ENCODE peak calls at places on chromosomes 1 and 21, in five cellular contexts. P, A, S, K and R are unnamed samples.

GRCh38 chr21:31644648-31645047 is 14.8 kb upstream of the SOD1 start:
- DNase-seq in P (no peak), A (no peak), S (no peak), K (no peak), R (no peak)

GRCh38 chr1:175208773-175209492 is 16.4 kb upstream of the KIAA0040 start:
- DNase-seq in P (no peak), A (no peak), S (no peak), K (no peak), R (no peak)

GRCh38 chr21:26972131-26972707 is 5.3 kb upstream of the ADAMTS5 start:
- DNase-seq in P (no peak), A (no peak), S (no peak), K (no peak), R (no peak)

GRCh38 chr21:21921410-21922232 is 923.4 kb downstream of the NCAM2 start:
- DNase-seq in P (peak; percentile 51), A (no peak), S (no peak), K (peak; percentile 11), R (no peak)

GRCh38 chr1:204108312-204109141 is 35.6 kb downstream of the SOX13 start:
- DNase-seq in P (peak; percentile 42), A (peak; percentile 80), S (peak; percentile 79), K (no peak), R (no peak)

GRCh38 chr21:25970254-25970930 is 200.2 kb downstream of the APP start:
- DNase-seq in P (no peak), A (no peak), S (no peak), K (no peak), R (no peak)

GRCh38 chr1:34549199-34549598 is 205.6 kb upstream of the GJB5 start:
- DNase-seq in P (peak; percentile 75), A (peak; percentile 13), S (peak; percentile 74), K (no peak), R (peak; percentile 47)

GRCh38 chr1:112146201-112146715 is 156.8 kb upstream of the KCND3 start:
- DNase-seq in P (no peak), A (no peak), S (no peak), K (no peak), R (no peak)

GRCh38 chr1:204017032-204017431 is 55.9 kb upstream of the SOX13 start:
- DNase-seq in P (peak; percentile 78), A (no peak), S (no peak), K (no peak), R (no peak)

GRCh38 chr21:19950347-19950746 is 1047.9 kb upstream of the NCAM2 start:
- DNase-seq in P (no peak), A (no peak), S (no peak), K (no peak), R (no peak)

GRCh38 chr21:39597595-39598185 is 15.1 kb upstream of the B3GALT5 start:
- DNase-seq in P (no peak), A (no peak), S (no peak), K (no peak), R (no peak)

GRCh38 chr1:25033828-25034451 is 103.9 kb upstream of the RUNX3 start:
- DNase-seq in P (no peak), A (no peak), S (no peak), K (no peak), R (peak; percentile 20)

GRCh38 chr1:9825101-9826074 is 1.6 kb upstream of the CLSTN1 start:
- DNase-seq in P (peak; percentile 97), A (peak; percentile 59), S (peak; percentile 87), K (peak; percentile 51), R (peak; percentile 64)

GRCh38 chr1:212606734-212607205 is 1.8 kb upstream of the ATF3 start:
- DNase-seq in P (no peak), A (no peak), S (no peak), K (no peak), R (peak; percentile 83)

GRCh38 chr1:151032164-151032563 is 4.2 kb upstream of the BNIPL start:
- DNase-seq in P (no peak), A (no peak), S (no peak), K (no peak), R (no peak)

GRCh38 chr1:51512120-51512519 is 6.9 kb downstream of the EPS15 start:
- DNase-seq in P (no peak), A (no peak), S (no peak), K (no peak), R (no peak)

GRCh38 chr1:183699643-183700160 is 46.6 kb upstream of the APOBEC4 start:
- DNase-seq in P (peak; percentile 23), A (no peak), S (no peak), K (peak; percentile 40), R (peak; percentile 70)

GRCh38 chr1:230754831-230755230 is 7.6 kb downstream of the CAPN9 start:
- DNase-seq in P (no peak), A (no peak), S (no peak), K (peak; percentile 66), R (no peak)

GRCh38 chr1:171346866-171347265 is 32.9 kb downstream of the FMO4 start:
- DNase-seq in P (no peak), A (no peak), S (no peak), K (no peak), R (no peak)

GRCh38 chr1:102891868-102892625 is 216.3 kb downstream of the COL11A1 start:
- DNase-seq in P (no peak), A (no peak), S (no peak), K (peak; percentile 87), R (no peak)

GRCh38 chr1:172145231-172145651 is 275.2 kb upstream of the C1orf105 start:
- DNase-seq in P (no peak), A (no peak), S (no peak), K (peak; percentile 70), R (no peak)

GRCh38 chr1:245168090-245168489 is 13.3 kb downstream of the KIF26B start:
- DNase-seq in P (no peak), A (no peak), S (no peak), K (no peak), R (no peak)

GRCh38 chr1:200330770-200331428 is 78.9 kb downstream of the ZNF281 start:
- DNase-seq in P (peak; percentile 96), A (no peak), S (no peak), K (no peak), R (peak; percentile 69)

GRCh38 chr1:170157820-170158219 is 12.1 kb downstream of the NTMT2 start:
- DNase-seq in P (no peak), A (no peak), S (no peak), K (no peak), R (no peak)

GRCh38 chr1:212549503-212550017 is 59.0 kb upstream of the ATF3 start:
- DNase-seq in P (no peak), A (no peak), S (no peak), K (no peak), R (no peak)

GRCh38 chr1:10724052-10724494 is 72.4 kb downstream of the CASZ1 start:
- DNase-seq in P (no peak), A (no peak), S (no peak), K (peak; percentile 26), R (no peak)

GRCh38 chr1:110903853-110904500 is 31.0 kb downstream of the CD53 start:
- DNase-seq in P (no peak), A (no peak), S (no peak), K (no peak), R (peak; percentile 14)

GRCh38 chr1:67941155-67941554 is 107.9 kb upstream of the GNG12 start:
- DNase-seq in P (no peak), A (no peak), S (no peak), K (no peak), R (no peak)

GRCh38 chr1:165954940-165955339 is 127.5 kb downstream of the UCK2 start:
- DNase-seq in P (no peak), A (no peak), S (no peak), K (peak; percentile 69), R (no peak)

GRCh38 chr1:246794261-246795093 is 70.3 kb downstream of the SCCPDH start:
- DNase-seq in P (peak; percentile 44), A (no peak), S (no peak), K (peak; percentile 9), R (peak; percentile 32)

GRCh38 chr1:41319803-41320711 is 41.2 kb upstream of the FOXO6 start:
- DNase-seq in P (peak; percentile 8), A (no peak), S (no peak), K (no peak), R (no peak)

GRCh38 chr1:79679916-79680315 is 673.4 kb upstream of the ADGRL4 start:
- DNase-seq in P (no peak), A (no peak), S (no peak), K (no peak), R (no peak)

GRCh38 chr21:31284797-31285397 is 59.2 kb downstream of the TIAM1 start:
- DNase-seq in P (peak; percentile 51), A (no peak), S (no peak), K (peak; percentile 37), R (no peak)

GRCh38 chr1:198373376-198373775 is 167.1 kb downstream of the ATP6V1G3 start:
- DNase-seq in P (peak; percentile 17), A (no peak), S (no peak), K (peak; percentile 58), R (no peak)

GRCh38 chr1:70071597-70071996 is 133.8 kb downstream of the LRRC40 start:
- DNase-seq in P (no peak), A (no peak), S (no peak), K (peak; percentile 71), R (no peak)

GRCh38 chr1:162916407-162916806 is 55.4 kb upstream of the CCDC190 start:
- DNase-seq in P (no peak), A (no peak), S (no peak), K (peak; percentile 86), R (no peak)
- H3K4me2 ChIP-seq in P (no peak overlapping the region), A (no peak overlapping the region), S (no peak overlapping the region), K (no peak overlapping the region), R (no peak overlapping the region)

DNA sequence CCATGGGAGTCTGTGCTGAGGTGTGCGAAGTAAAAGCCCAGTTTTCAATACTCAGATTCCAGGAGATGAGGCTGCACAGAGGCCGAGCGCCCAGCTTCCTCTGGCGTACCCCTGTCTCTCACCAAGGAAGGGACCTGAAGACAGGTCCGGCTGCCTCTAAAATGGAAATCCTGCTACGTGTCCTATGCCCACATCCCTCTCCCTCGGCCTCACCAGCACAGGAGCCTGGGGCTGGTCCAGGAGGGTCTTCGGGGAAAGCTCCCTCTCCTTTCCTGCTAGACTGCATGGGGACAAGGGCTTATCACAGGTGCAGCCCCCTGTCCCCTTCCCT is 392 bp downstream of the MRPL55 start:
- DNase-seq in P (no peak), A (no peak), S (no peak), K (no peak), R (no peak)
- H3K23ac ChIP-seq in P (no peak overlapping the region), A (no peak overlapping the region), S (no peak overlapping the region), K (peak overlapping the region; percentile 37), R (no peak overlapping the region)

GRCh38 chr1:179178965-179179364 is 50.5 kb downstream of the ABL2 start:
- DNase-seq in P (no peak), A (no peak), S (no peak), K (peak; percentile 72), R (peak; percentile 39)
- H3K4me2 ChIP-seq in P (no peak overlapping the region), A (no peak overlapping the region), S (no peak overlapping the region), K (peak overlapping the region; percentile 19), R (no peak overlapping the region)

DNA sequence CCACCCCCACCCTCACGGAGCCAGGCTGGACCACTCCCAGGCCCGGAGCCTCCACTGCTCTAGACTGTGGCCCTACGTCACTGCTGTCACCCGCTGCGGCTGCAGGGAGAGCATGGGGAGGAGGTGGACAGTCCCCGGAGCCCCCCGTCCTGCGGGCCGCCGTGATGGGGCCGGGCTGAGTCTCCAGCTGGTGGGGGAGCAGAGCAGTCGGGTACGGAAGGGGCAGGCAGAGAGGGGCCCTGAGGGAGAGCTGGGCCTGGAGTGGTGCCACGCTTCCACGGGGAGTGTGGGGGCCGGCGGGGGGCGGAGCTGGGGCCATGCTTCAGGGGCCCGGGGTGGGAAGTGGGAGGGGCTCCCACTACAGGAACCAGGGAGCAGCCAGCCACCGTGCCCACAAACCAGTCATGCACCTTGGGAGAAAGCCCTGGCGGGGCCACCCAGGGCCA is 98.9 kb upstream of the KCNK1 start:
- DNase-seq in P (no peak), A (no peak), S (no peak), K (no peak), R (no peak)
- H3K23ac ChIP-seq in P (no peak overlapping the region), A (no peak overlapping the region), S (no peak overlapping the region), K (no peak overlapping the region), R (no peak overlapping the region)

GRCh38 chr21:45537111-45537745 is 5.0 kb downstream of the SLC19A1 start:
- DNase-seq in P (no peak), A (no peak), S (no peak), K (no peak), R (no peak)
- H3K4me2 ChIP-seq in P (no peak overlapping the region), A (no peak overlapping the region), S (no peak overlapping the region), K (no peak overlapping the region), R (no peak overlapping the region)